ENCODE peak calls at places on chromosome 10, in seven cellular contexts. One of them, this sample, is unnamed.
A peak's percentile ranks its signal among the peaks of the same experiment; 100 is the strongest.

GRCh38 chr10:21964983-21965665 is 38.4 kb downstream of the DNAJC1 start:
- DNase-seq in activated T-cell treated with anti-CD3 and anti-CD28 coated beads for 24 hours: no peak
- DNase-seq in EH: no peak
- DNase-seq in germinal center: no peak
- DNase-seq in stimulated activated CD8-positive, alpha-beta memory T cell treated with anti-CD3 and anti-CD28 coated beads, Interleukin-12 subunit alpha, Interleukin-12 subunit beta, amount 100 ng/mL, for 1 hour: no peak
- DNase-seq in SW480: no peak
- DNase-seq in T-helper 9 cell: no peak
- DNase-seq in this sample: no peak

GRCh38 chr10:120945801-120946302 is 94.7 kb downstream of the WDR11 start:
- DNase-seq in activated T-cell treated with anti-CD3 and anti-CD28 coated beads for 24 hours: no peak
- DNase-seq in EH: no peak
- DNase-seq in germinal center: no peak
- DNase-seq in stimulated activated CD8-positive, alpha-beta memory T cell treated with anti-CD3 and anti-CD28 coated beads, Interleukin-12 subunit alpha, Interleukin-12 subunit beta, amount 100 ng/mL, for 1 hour: no peak
- DNase-seq in SW480: no peak
- DNase-seq in T-helper 9 cell: no peak
- DNase-seq in this sample: no peak

GRCh38 chr10:109963439-109963838 is 40.1 kb upstream of the XPNPEP1 start:
- DNase-seq in activated T-cell treated with anti-CD3 and anti-CD28 coated beads for 24 hours: no peak
- DNase-seq in EH: peak; percentile 77
- DNase-seq in germinal center: no peak
- DNase-seq in stimulated activated CD8-positive, alpha-beta memory T cell treated with anti-CD3 and anti-CD28 coated beads, Interleukin-12 subunit alpha, Interleukin-12 subunit beta, amount 100 ng/mL, for 1 hour: no peak
- DNase-seq in SW480: no peak
- DNase-seq in T-helper 9 cell: no peak
- DNase-seq in this sample: no peak

GRCh38 chr10:96586419-96587254 is at the start of gene TM9SF3:
- DNase-seq in activated T-cell treated with anti-CD3 and anti-CD28 coated beads for 24 hours: peak; percentile 90
- DNase-seq in EH: peak; percentile 93
- DNase-seq in germinal center: peak; percentile 90
- DNase-seq in stimulated activated CD8-positive, alpha-beta memory T cell treated with anti-CD3 and anti-CD28 coated beads, Interleukin-12 subunit alpha, Interleukin-12 subunit beta, amount 100 ng/mL, for 1 hour: peak; percentile 86
- DNase-seq in SW480: peak; percentile 85
- DNase-seq in T-helper 9 cell: peak; percentile 93
- DNase-seq in this sample: peak; percentile 77

GRCh38 chr10:100510533-100511308 is 8.9 kb downstream of the SEC31B start:
- DNase-seq in activated T-cell treated with anti-CD3 and anti-CD28 coated beads for 24 hours: peak; percentile 54
- DNase-seq in EH: no peak
- DNase-seq in germinal center: no peak
- DNase-seq in stimulated activated CD8-positive, alpha-beta memory T cell treated with anti-CD3 and anti-CD28 coated beads, Interleukin-12 subunit alpha, Interleukin-12 subunit beta, amount 100 ng/mL, for 1 hour: peak; percentile 45
- DNase-seq in SW480: peak; percentile 95
- DNase-seq in T-helper 9 cell: peak; percentile 46
- DNase-seq in this sample: peak; percentile 23

GRCh38 chr10:13769926-13770325 is 183.2 kb downstream of the PRPF18 start:
- DNase-seq in activated T-cell treated with anti-CD3 and anti-CD28 coated beads for 24 hours: no peak
- DNase-seq in EH: peak; percentile 96
- DNase-seq in germinal center: peak; percentile 44
- DNase-seq in stimulated activated CD8-positive, alpha-beta memory T cell treated with anti-CD3 and anti-CD28 coated beads, Interleukin-12 subunit alpha, Interleukin-12 subunit beta, amount 100 ng/mL, for 1 hour: no peak
- DNase-seq in SW480: no peak
- DNase-seq in T-helper 9 cell: no peak
- DNase-seq in this sample: no peak

GRCh38 chr10:103802637-103803353 is 52.6 kb downstream of the SH3PXD2A start:
- DNase-seq in activated T-cell treated with anti-CD3 and anti-CD28 coated beads for 24 hours: no peak
- DNase-seq in EH: no peak
- DNase-seq in germinal center: no peak
- DNase-seq in stimulated activated CD8-positive, alpha-beta memory T cell treated with anti-CD3 and anti-CD28 coated beads, Interleukin-12 subunit alpha, Interleukin-12 subunit beta, amount 100 ng/mL, for 1 hour: no peak
- DNase-seq in SW480: no peak
- DNase-seq in T-helper 9 cell: no peak
- DNase-seq in this sample: no peak

GRCh38 chr10:14220026-14220425 is 110.7 kb downstream of the FRMD4A start:
- DNase-seq in activated T-cell treated with anti-CD3 and anti-CD28 coated beads for 24 hours: no peak
- DNase-seq in EH: no peak
- DNase-seq in germinal center: no peak
- DNase-seq in stimulated activated CD8-positive, alpha-beta memory T cell treated with anti-CD3 and anti-CD28 coated beads, Interleukin-12 subunit alpha, Interleukin-12 subunit beta, amount 100 ng/mL, for 1 hour: no peak
- DNase-seq in SW480: peak; percentile 8
- DNase-seq in T-helper 9 cell: no peak
- DNase-seq in this sample: no peak

GRCh38 chr10:70791390-70792039 is 6.3 kb upstream of the TBATA start:
- DNase-seq in activated T-cell treated with anti-CD3 and anti-CD28 coated beads for 24 hours: no peak
- DNase-seq in EH: no peak
- DNase-seq in germinal center: no peak
- DNase-seq in stimulated activated CD8-positive, alpha-beta memory T cell treated with anti-CD3 and anti-CD28 coated beads, Interleukin-12 subunit alpha, Interleukin-12 subunit beta, amount 100 ng/mL, for 1 hour: no peak
- DNase-seq in SW480: no peak
- DNase-seq in T-helper 9 cell: no peak
- DNase-seq in this sample: no peak

GRCh38 chr10:132196178-132197113 is 9.7 kb downstream of the DPYSL4 start:
- DNase-seq in activated T-cell treated with anti-CD3 and anti-CD28 coated beads for 24 hours: no peak
- DNase-seq in EH: no peak
- DNase-seq in germinal center: no peak
- DNase-seq in stimulated activated CD8-positive, alpha-beta memory T cell treated with anti-CD3 and anti-CD28 coated beads, Interleukin-12 subunit alpha, Interleukin-12 subunit beta, amount 100 ng/mL, for 1 hour: no peak
- DNase-seq in SW480: no peak
- DNase-seq in T-helper 9 cell: no peak
- DNase-seq in this sample: no peak

GRCh38 chr10:132129431-132129830 is 57.3 kb upstream of the DPYSL4 start:
- DNase-seq in activated T-cell treated with anti-CD3 and anti-CD28 coated beads for 24 hours: no peak
- DNase-seq in EH: peak; percentile 46
- DNase-seq in germinal center: no peak
- DNase-seq in stimulated activated CD8-positive, alpha-beta memory T cell treated with anti-CD3 and anti-CD28 coated beads, Interleukin-12 subunit alpha, Interleukin-12 subunit beta, amount 100 ng/mL, for 1 hour: no peak
- DNase-seq in SW480: no peak
- DNase-seq in T-helper 9 cell: no peak
- DNase-seq in this sample: no peak

GRCh38 chr10:48454302-48455054 is 148.0 kb downstream of the MAPK8 start:
- DNase-seq in activated T-cell treated with anti-CD3 and anti-CD28 coated beads for 24 hours: no peak
- DNase-seq in EH: no peak
- DNase-seq in germinal center: no peak
- DNase-seq in stimulated activated CD8-positive, alpha-beta memory T cell treated with anti-CD3 and anti-CD28 coated beads, Interleukin-12 subunit alpha, Interleukin-12 subunit beta, amount 100 ng/mL, for 1 hour: no peak
- DNase-seq in SW480: no peak
- DNase-seq in T-helper 9 cell: no peak
- DNase-seq in this sample: no peak

GRCh38 chr10:78703581-78703980 is 365.2 kb upstream of the ZMIZ1 start:
- DNase-seq in activated T-cell treated with anti-CD3 and anti-CD28 coated beads for 24 hours: no peak
- DNase-seq in EH: peak; percentile 71
- DNase-seq in germinal center: no peak
- DNase-seq in stimulated activated CD8-positive, alpha-beta memory T cell treated with anti-CD3 and anti-CD28 coated beads, Interleukin-12 subunit alpha, Interleukin-12 subunit beta, amount 100 ng/mL, for 1 hour: no peak
- DNase-seq in SW480: no peak
- DNase-seq in T-helper 9 cell: no peak
- DNase-seq in this sample: no peak

GRCh38 chr10:77390481-77390891 is 247.1 kb downstream of the KCNMA1 start:
- DNase-seq in activated T-cell treated with anti-CD3 and anti-CD28 coated beads for 24 hours: no peak
- DNase-seq in EH: peak; percentile 61
- DNase-seq in germinal center: no peak
- DNase-seq in stimulated activated CD8-positive, alpha-beta memory T cell treated with anti-CD3 and anti-CD28 coated beads, Interleukin-12 subunit alpha, Interleukin-12 subunit beta, amount 100 ng/mL, for 1 hour: no peak
- DNase-seq in SW480: no peak
- DNase-seq in T-helper 9 cell: no peak
- DNase-seq in this sample: no peak

GRCh38 chr10:88270871-88271713 is 312.0 kb downstream of the RNLS start:
- DNase-seq in activated T-cell treated with anti-CD3 and anti-CD28 coated beads for 24 hours: peak; percentile 44
- DNase-seq in EH: peak; percentile 84
- DNase-seq in germinal center: no peak
- DNase-seq in stimulated activated CD8-positive, alpha-beta memory T cell treated with anti-CD3 and anti-CD28 coated beads, Interleukin-12 subunit alpha, Interleukin-12 subunit beta, amount 100 ng/mL, for 1 hour: no peak
- DNase-seq in SW480: peak; percentile 43
- DNase-seq in T-helper 9 cell: peak; percentile 7
- DNase-seq in this sample: no peak

GRCh38 chr10:28302012-28302667 is 724 bp downstream of the MPP7 start:
- DNase-seq in activated T-cell treated with anti-CD3 and anti-CD28 coated beads for 24 hours: no peak
- DNase-seq in EH: no peak
- DNase-seq in germinal center: no peak
- DNase-seq in stimulated activated CD8-positive, alpha-beta memory T cell treated with anti-CD3 and anti-CD28 coated beads, Interleukin-12 subunit alpha, Interleukin-12 subunit beta, amount 100 ng/mL, for 1 hour: no peak
- DNase-seq in SW480: peak; percentile 51
- DNase-seq in T-helper 9 cell: no peak
- DNase-seq in this sample: no peak

GRCh38 chr10:33139191-33139646 is 181.2 kb upstream of the ITGB1 start:
- DNase-seq in activated T-cell treated with anti-CD3 and anti-CD28 coated beads for 24 hours: peak; percentile 58
- DNase-seq in EH: no peak
- DNase-seq in germinal center: no peak
- DNase-seq in stimulated activated CD8-positive, alpha-beta memory T cell treated with anti-CD3 and anti-CD28 coated beads, Interleukin-12 subunit alpha, Interleukin-12 subunit beta, amount 100 ng/mL, for 1 hour: peak; percentile 51
- DNase-seq in SW480: peak; percentile 53
- DNase-seq in T-helper 9 cell: peak; percentile 64
- DNase-seq in this sample: peak; percentile 45

GRCh38 chr10:96636546-96636945 is 49.7 kb upstream of the TM9SF3 start:
- DNase-seq in activated T-cell treated with anti-CD3 and anti-CD28 coated beads for 24 hours: no peak
- DNase-seq in EH: peak; percentile 38
- DNase-seq in germinal center: no peak
- DNase-seq in stimulated activated CD8-positive, alpha-beta memory T cell treated with anti-CD3 and anti-CD28 coated beads, Interleukin-12 subunit alpha, Interleukin-12 subunit beta, amount 100 ng/mL, for 1 hour: no peak
- DNase-seq in SW480: no peak
- DNase-seq in T-helper 9 cell: no peak
- DNase-seq in this sample: no peak

GRCh38 chr10:72273410-72274212 is at the start of gene DDIT4:
- DNase-seq in activated T-cell treated with anti-CD3 and anti-CD28 coated beads for 24 hours: peak; percentile 98
- DNase-seq in EH: peak; percentile 100
- DNase-seq in germinal center: peak; percentile 99
- DNase-seq in stimulated activated CD8-positive, alpha-beta memory T cell treated with anti-CD3 and anti-CD28 coated beads, Interleukin-12 subunit alpha, Interleukin-12 subunit beta, amount 100 ng/mL, for 1 hour: peak; percentile 95
- DNase-seq in SW480: peak; percentile 97
- DNase-seq in T-helper 9 cell: peak; percentile 94
- DNase-seq in this sample: peak; percentile 96